ENCODE peak calls at places on chromosomes 1 and 21, in four cellular contexts. L, S, H and P are unnamed samples.

GRCh38 chr21:16310191-16310590 is 580.4 kb downstream of the USP25 start:
- DNase-seq in H (no peak), L (no peak), S (no peak), P (no peak)

GRCh38 chr1:183137782-183138181 is 48.3 kb upstream of the LAMC2 start:
- DNase-seq in H (no peak), L (no peak), S (no peak), P (no peak)

GRCh38 chr1:235919127-235919796 is 52.6 kb upstream of the LYST start:
- DNase-seq in H (no peak), S (no peak), L (no peak), P (no peak)

GRCh38 chr1:233587958-233588799 is 25.7 kb upstream of the KCNK1 start:
- DNase-seq in H (no peak), L (peak; percentile 42), S (no peak), P (no peak)

GRCh38 chr1:161928056-161928455 is 95.6 kb downstream of the OLFML2B start:
- DNase-seq in S (no peak), H (no peak), L (no peak), P (no peak)

GRCh38 chr1:36122463-36123025 is 2.5 kb downstream of the COL8A2 start:
- DNase-seq in H (no peak), S (no peak), L (no peak), P (no peak)

GRCh38 chr1:23989249-23989648 is 9.1 kb upstream of the SRSF10 start:
- DNase-seq in S (no peak), L (no peak), H (no peak), P (no peak)

GRCh38 chr1:167601442-167602380 is 28.3 kb upstream of the RCSD1 start:
- DNase-seq in L (no peak), S (no peak), H (peak; percentile 72), P (peak; percentile 7)

GRCh38 chr1:72485786-72486185 is 203.4 kb upstream of the NEGR1 start:
- DNase-seq in L (no peak), S (no peak), H (no peak), P (no peak)

GRCh38 chr1:68112835-68113243 is 62.4 kb upstream of the DIRAS3 start:
- DNase-seq in S (no peak), H (no peak), L (no peak), P (no peak)

GRCh38 chr1:157249326-157249725 is 111.1 kb upstream of the ETV3 start:
- DNase-seq in L (no peak), H (no peak), S (no peak), P (no peak)

GRCh38 chr1:3312310-3312734 is 142.1 kb upstream of the ARHGEF16 start:
- DNase-seq in S (no peak), H (no peak), L (no peak), P (no peak)

GRCh38 chr21:42112223-42112622 is 41.1 kb downstream of the UMODL1 start:
- DNase-seq in H (no peak), S (no peak), L (no peak), P (no peak)

GRCh38 chr1:21706151-21706835 is 37.1 kb upstream of the RAP1GAP start:
- DNase-seq in S (no peak), L (no peak), H (no peak), P (no peak)

GRCh38 chr1:82534996-82535395 is 734.3 kb downstream of the ADGRL2 start:
- DNase-seq in L (no peak), S (no peak), H (no peak), P (no peak)

GRCh38 chr1:64984737-64985136 is 18.4 kb upstream of the JAK1 start:
- DNase-seq in S (no peak), H (no peak), L (no peak), P (no peak)